ENCODE peak calls at places on chromosomes 13 and 19, in six cellular contexts. I, H, C, G, J and R are unnamed samples. For H3K9me3, the result is how much of the 10 kb centered on the place peaks cover.

GRCh38 chr13:48818495-48818961 is 157.2 kb upstream of the FNDC3A start:
- DNase-seq in I (no peak), H (peak), C (no peak), G (no peak), J (no peak), R (no peak)

GRCh38 chr13:106744516-106744915 is 176.6 kb upstream of the ARGLU1 start:
- DNase-seq in I (no peak), H (no peak), C (no peak), G (no peak), J (no peak), R (no peak)

GRCh38 chr13:26497991-26498423 is 59.5 kb upstream of the WASF3 start:
- DNase-seq in I (no peak), H (no peak), C (no peak), G (no peak), J (no peak), R (no peak)

GRCh38 chr19:35935911-35936737 is at the start of gene LRFN3:
- DNase-seq in I (peak), H (peak), C (peak), G (peak), J (peak), R (peak)

GRCh38 chr13:85864963-85865530 is 65.8 kb upstream of the SLITRK6 start:
- DNase-seq in I (no peak), H (no peak), C (no peak), G (no peak), J (peak), R (no peak)

GRCh38 chr19:14786421-14786851 is 8.1 kb upstream of the ADGRE2 start:
- DNase-seq in I (no peak), H (no peak), C (peak), G (no peak), J (peak), R (no peak)

GRCh38 chr19:14073232-14073924 is 792 bp downstream of the MISP3 start:
- DNase-seq in I (peak), H (no peak), C (peak), G (peak), J (peak), R (peak)

GRCh38 chr13:20340759-20341161 is 108.6 kb upstream of the GJB6 start:
- DNase-seq in I (no peak), H (no peak), C (peak), G (peak), J (no peak), R (peak)

GRCh38 chr19:852136-853013 is at the start of gene ELANE:
- DNase-seq in I (no peak), H (no peak), C (peak), G (peak), J (no peak), R (peak)

GRCh38 chr19:4639531-4640246 is 373 bp downstream of the TNFAIP8L1 start:
- DNase-seq in I (peak), H (no peak), C (peak), G (no peak), J (no peak), R (peak)
- H3K27ac ChIP-seq in I (no peak), H (peak), C (no peak), G (no peak), J (no peak), R (peak)

GRCh38 chr19:9608912-9609311 is 12.1 kb downstream of the ZNF561 start:
- DNase-seq in I (no peak), H (no peak), C (no peak), G (no peak), J (no peak), R (no peak)
- H3K9me3 ChIP-seq in I (under half), H (under half), C (half or more), G (under half), J (under half), R (under half)

GRCh38 chr19:41222240-41222639 is 3.2 kb downstream of the AXL start:
- DNase-seq in I (no peak), H (no peak), C (no peak), G (no peak), J (no peak), R (no peak)
- H3K27ac ChIP-seq in I (no peak), H (no peak), C (no peak), G (no peak), J (no peak), R (no peak)

GRCh38 chr19:6875218-6875617 is 12.2 kb upstream of the ADGRE1 start:
- DNase-seq in I (no peak), H (no peak), C (no peak), G (no peak), J (no peak), R (no peak)
- H3K9me3 ChIP-seq in I (under half), H (under half), C (under half), G (under half), J (under half), R (under half)

DNA sequence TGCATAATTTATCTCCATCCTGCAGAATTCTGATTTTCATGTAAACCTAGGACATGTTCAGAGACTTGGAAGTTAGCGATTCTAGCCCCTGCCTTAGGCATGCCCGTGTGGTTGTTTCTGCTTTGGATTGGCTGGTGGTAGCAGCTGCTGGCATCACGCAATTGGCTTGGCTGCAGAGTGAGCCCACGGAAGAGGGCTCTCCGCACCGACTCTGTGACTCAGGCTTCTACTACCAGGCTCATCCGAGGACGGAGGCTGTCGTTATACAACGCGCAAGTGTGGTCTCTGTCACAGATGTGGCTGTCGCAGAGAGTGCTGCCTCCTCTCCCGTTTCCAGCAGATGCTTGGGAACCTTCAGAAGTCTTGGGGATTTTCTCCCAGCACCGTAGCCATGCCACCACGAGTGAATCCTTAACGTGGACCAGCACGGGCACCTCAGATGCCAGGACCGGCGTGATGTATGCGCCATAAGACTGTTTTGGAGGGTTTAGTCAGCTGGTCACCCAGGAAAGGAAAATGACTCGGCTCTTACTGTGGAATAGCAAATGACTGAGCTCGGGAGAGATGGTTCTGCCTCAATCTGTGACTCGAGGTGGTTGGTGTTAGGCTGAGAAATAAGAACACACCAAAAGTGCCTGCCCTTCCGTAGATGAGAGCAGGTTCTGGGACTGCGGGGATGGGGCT is 61.0 kb upstream of the F7 start:
- DNase-seq in I (no peak), H (no peak), C (no peak), G (no peak), J (no peak), R (no peak)
- H3K27ac ChIP-seq in I (no peak), H (no peak), C (no peak), G (no peak), J (no peak), R (no peak)

DNA sequence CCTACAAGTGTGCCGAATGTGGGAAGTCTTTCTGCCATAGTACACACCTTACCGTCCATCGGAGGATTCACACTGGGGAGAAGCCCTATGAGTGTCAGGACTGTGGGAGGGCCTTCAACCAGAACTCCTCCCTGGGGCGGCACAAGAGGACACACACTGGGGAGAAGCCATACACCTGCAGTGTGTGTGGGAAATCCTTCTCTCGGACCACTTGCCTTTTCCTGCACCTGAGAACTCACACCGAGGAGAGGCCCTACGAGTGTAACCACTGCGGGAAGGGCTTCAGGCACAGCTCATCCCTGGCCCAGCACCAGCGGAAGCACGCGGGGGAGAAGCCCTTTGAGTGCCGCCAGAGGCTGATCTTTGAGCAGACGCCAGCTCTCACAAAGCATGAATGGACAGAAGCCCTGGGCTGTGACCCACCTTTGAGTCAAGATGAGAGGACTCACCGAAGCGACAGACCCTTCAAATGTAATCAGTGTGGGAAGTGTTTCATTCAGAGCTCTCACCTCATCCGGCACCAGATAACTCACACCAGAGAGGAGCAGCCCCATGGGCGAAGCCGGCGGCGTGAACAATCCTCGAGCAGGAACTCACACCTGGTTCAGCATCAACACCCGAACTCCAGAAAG is 10.3 kb upstream of the ERVK3-1 start:
- DNase-seq in I (no peak), H (no peak), C (no peak), G (no peak), J (no peak), R (no peak)
- H3K9me3 ChIP-seq in I (under half), H (under half), C (under half), G (under half), J (under half), R (under half)

DNA sequence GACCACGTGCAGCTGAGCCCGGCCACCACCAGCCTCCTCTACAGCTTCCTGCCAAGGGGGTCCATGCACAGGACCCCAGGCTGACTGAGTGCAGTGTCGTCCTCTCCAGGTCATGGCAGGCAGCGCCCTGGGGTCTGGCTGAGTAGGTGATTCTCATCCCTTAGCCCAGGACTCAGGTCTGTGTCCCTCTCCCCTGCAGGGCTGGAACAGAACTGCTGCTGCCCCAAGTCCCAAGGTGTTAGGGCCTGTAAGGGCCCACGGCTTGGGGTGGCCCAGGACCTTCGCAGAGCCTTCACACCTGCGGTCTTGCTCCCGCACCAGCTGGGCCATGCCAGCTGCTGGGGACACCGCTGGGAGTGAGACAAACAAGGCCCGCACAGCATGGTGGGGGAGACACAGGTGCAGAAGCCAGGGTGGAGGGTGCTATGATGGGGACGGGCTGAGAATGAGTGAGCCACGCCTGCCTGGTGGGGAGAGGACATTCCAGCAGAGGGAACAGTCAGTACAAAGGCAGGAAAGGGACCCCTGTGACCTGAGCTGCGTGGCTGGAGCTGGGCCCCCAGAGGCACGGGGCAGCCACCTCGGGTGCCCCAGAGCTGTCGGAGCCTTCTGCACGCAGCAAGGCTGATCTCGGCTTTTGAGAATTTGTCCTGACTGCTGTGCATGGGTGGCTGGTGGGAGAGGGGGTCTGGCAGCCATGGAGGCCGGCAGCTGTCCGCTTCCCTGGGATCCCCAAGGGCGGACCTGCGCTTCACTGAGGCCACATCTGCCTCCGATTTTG is 11.9 kb downstream of the PLEKHF1 start:
- DNase-seq in I (no peak), H (no peak), C (peak), G (no peak), J (no peak), R (no peak)
- H3K27ac ChIP-seq in I (no peak), H (no peak), C (peak), G (no peak), J (no peak), R (peak)

GRCh38 chr19:21434967-21435544 is 38.1 kb downstream of the ZNF493 start:
- DNase-seq in I (no peak), H (no peak), C (no peak), G (no peak), J (no peak), R (no peak)
- H3K9me3 ChIP-seq in I (under half), H (under half), C (under half), G (under half), J (under half), R (under half)

DNA sequence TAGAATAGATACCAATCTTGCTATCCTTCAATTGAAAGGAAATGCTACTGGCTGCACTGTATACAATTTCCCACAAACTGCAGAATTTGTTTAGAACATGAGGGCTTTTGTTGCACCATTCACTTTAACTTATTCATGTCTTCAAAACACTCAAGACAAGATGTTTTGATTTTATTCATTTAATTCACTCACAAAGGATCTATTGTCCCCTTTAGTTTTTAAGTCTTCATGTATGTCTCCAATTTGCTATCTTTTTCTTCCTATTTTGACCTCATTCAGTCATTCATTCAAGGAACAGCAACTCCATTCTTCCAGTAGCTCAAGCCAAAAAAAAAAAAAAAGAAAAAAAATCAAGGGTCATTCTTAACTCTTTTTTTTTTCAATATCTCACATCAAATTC is 130.6 kb upstream of the SOX21 start:
- DNase-seq in I (no peak), H (no peak), C (no peak), G (no peak), J (no peak), R (no peak)
- H3K27ac ChIP-seq in I (no peak), H (no peak), C (no peak), G (no peak), J (no peak), R (no peak)

GRCh38 chr19:37087110-37087509 is 8.9 kb downstream of the ZNF420 start:
- DNase-seq in I (no peak), H (no peak), C (no peak), G (no peak), J (no peak), R (no peak)
- H3K9me3 ChIP-seq in I (under half), H (under half), C (half or more), G (under half), J (under half), R (half or more)